ENCODE peak calls at places on chromosomes 3 and 15, in eight cellular contexts. One of them, this sample, is unnamed.

GRCh38 chr15:80072285-80072684 is 12.8 kb downstream of the ZFAND6 start:
- DNase-seq in Peyer's patch: no peak
- DNase-seq in lower leg skin: no peak
- DNase-seq in A549: peak
- DNase-seq in breast epithelium: no peak
- DNase-seq in heart left ventricle: no peak
- DNase-seq in thyroid gland: no peak
- DNase-seq in prostate gland: peak
- DNase-seq in this sample: no peak

GRCh38 chr3:51997935-51998596 is 2.4 kb upstream of the RPL29 start:
- DNase-seq in thyroid gland: no peak
- DNase-seq in heart left ventricle: no peak
- DNase-seq in prostate gland: no peak
- DNase-seq in breast epithelium: no peak
- DNase-seq in Peyer's patch: no peak
- DNase-seq in lower leg skin: no peak
- DNase-seq in A549: no peak
- DNase-seq in this sample: no peak

GRCh38 chr15:92429378-92430066 is 35.8 kb downstream of the ST8SIA2 start:
- DNase-seq in breast epithelium: no peak
- DNase-seq in lower leg skin: no peak
- DNase-seq in Peyer's patch: no peak
- DNase-seq in heart left ventricle: no peak
- DNase-seq in thyroid gland: no peak
- DNase-seq in A549: peak
- DNase-seq in prostate gland: no peak
- DNase-seq in this sample: peak

GRCh38 chr3:39788484-39788883 is 20.9 kb upstream of the MYRIP start:
- DNase-seq in lower leg skin: no peak
- DNase-seq in A549: no peak
- DNase-seq in heart left ventricle: no peak
- DNase-seq in breast epithelium: no peak
- DNase-seq in prostate gland: no peak
- DNase-seq in Peyer's patch: no peak
- DNase-seq in thyroid gland: no peak
- DNase-seq in this sample: no peak

GRCh38 chr15:25762015-25762662 is 101.0 kb downstream of the ATP10A start:
- DNase-seq in lower leg skin: no peak
- DNase-seq in A549: no peak
- DNase-seq in Peyer's patch: no peak
- DNase-seq in prostate gland: no peak
- DNase-seq in breast epithelium: no peak
- DNase-seq in heart left ventricle: no peak
- DNase-seq in thyroid gland: no peak
- DNase-seq in this sample: peak

GRCh38 chr3:146605106-146605505 is at the start of gene PLSCR5:
- DNase-seq in heart left ventricle: no peak
- DNase-seq in prostate gland: peak
- DNase-seq in A549: no peak
- DNase-seq in thyroid gland: no peak
- DNase-seq in Peyer's patch: no peak
- DNase-seq in lower leg skin: no peak
- DNase-seq in breast epithelium: no peak
- DNase-seq in this sample: no peak

GRCh38 chr3:57864853-57865252 is 108.7 kb downstream of the SLMAP start:
- DNase-seq in breast epithelium: no peak
- DNase-seq in thyroid gland: no peak
- DNase-seq in A549: peak
- DNase-seq in lower leg skin: no peak
- DNase-seq in Peyer's patch: no peak
- DNase-seq in heart left ventricle: no peak
- DNase-seq in prostate gland: no peak
- DNase-seq in this sample: no peak

GRCh38 chr3:192514754-192515660 is 212.3 kb downstream of the FGF12 start:
- DNase-seq in heart left ventricle: peak
- DNase-seq in Peyer's patch: peak
- DNase-seq in A549: peak
- DNase-seq in thyroid gland: peak
- DNase-seq in prostate gland: no peak
- DNase-seq in breast epithelium: no peak
- DNase-seq in lower leg skin: peak
- DNase-seq in this sample: no peak

GRCh38 chr3:140258222-140258724 is 323.3 kb downstream of the CLSTN2 start:
- DNase-seq in A549: no peak
- DNase-seq in lower leg skin: no peak
- DNase-seq in prostate gland: no peak
- DNase-seq in breast epithelium: no peak
- DNase-seq in heart left ventricle: no peak
- DNase-seq in thyroid gland: no peak
- DNase-seq in Peyer's patch: no peak
- DNase-seq in this sample: no peak

GRCh38 chr3:197541756-197542539 is 13.8 kb downstream of the BDH1 start:
- DNase-seq in lower leg skin: peak
- DNase-seq in heart left ventricle: peak
- DNase-seq in Peyer's patch: no peak
- DNase-seq in A549: no peak
- DNase-seq in prostate gland: no peak
- DNase-seq in thyroid gland: peak
- DNase-seq in breast epithelium: no peak
- DNase-seq in this sample: peak

GRCh38 chr15:77421370-77421700 is 647 bp downstream of the HMG20A start:
- DNase-seq in prostate gland: no peak
- DNase-seq in lower leg skin: no peak
- DNase-seq in heart left ventricle: no peak
- DNase-seq in A549: peak
- DNase-seq in Peyer's patch: no peak
- DNase-seq in breast epithelium: no peak
- DNase-seq in thyroid gland: peak
- DNase-seq in this sample: no peak

GRCh38 chr15:65211157-65211982 is at the start of gene CILP:
- DNase-seq in prostate gland: no peak
- DNase-seq in breast epithelium: no peak
- DNase-seq in A549: no peak
- DNase-seq in heart left ventricle: peak
- DNase-seq in lower leg skin: no peak
- DNase-seq in Peyer's patch: no peak
- DNase-seq in thyroid gland: peak
- DNase-seq in this sample: no peak

GRCh38 chr3:149278911-149279310 is 54.5 kb downstream of the TM4SF18 start:
- DNase-seq in A549: no peak
- DNase-seq in thyroid gland: no peak
- DNase-seq in lower leg skin: no peak
- DNase-seq in Peyer's patch: no peak
- DNase-seq in prostate gland: no peak
- DNase-seq in breast epithelium: no peak
- DNase-seq in heart left ventricle: no peak
- DNase-seq in this sample: no peak

GRCh38 chr3:125378762-125379161 is 3.6 kb upstream of the ZNF148 start:
- DNase-seq in Peyer's patch: no peak
- DNase-seq in A549: no peak
- DNase-seq in prostate gland: no peak
- DNase-seq in thyroid gland: no peak
- DNase-seq in breast epithelium: no peak
- DNase-seq in heart left ventricle: no peak
- DNase-seq in lower leg skin: no peak
- DNase-seq in this sample: no peak

GRCh38 chr3:138082085-138082991 is 33.1 kb downstream of the DZIP1L start:
- DNase-seq in prostate gland: peak
- DNase-seq in lower leg skin: no peak
- DNase-seq in thyroid gland: no peak
- DNase-seq in heart left ventricle: no peak
- DNase-seq in Peyer's patch: no peak
- DNase-seq in A549: no peak
- DNase-seq in breast epithelium: no peak
- DNase-seq in this sample: no peak

GRCh38 chr3:185199671-185200070 is 46.8 kb upstream of the C3orf70 start:
- DNase-seq in A549: no peak
- DNase-seq in prostate gland: no peak
- DNase-seq in breast epithelium: no peak
- DNase-seq in heart left ventricle: no peak
- DNase-seq in Peyer's patch: no peak
- DNase-seq in lower leg skin: no peak
- DNase-seq in thyroid gland: no peak
- DNase-seq in this sample: no peak
- TF ChIP-seq CTCF in A549: no peak
- TF ChIP-seq CTCF in prostate gland: no peak
- TF ChIP-seq CTCF in breast epithelium: no peak
- TF ChIP-seq CTCF in heart left ventricle: no peak
- TF ChIP-seq CTCF in Peyer's patch: no peak
- TF ChIP-seq CTCF in lower leg skin: no peak
- TF ChIP-seq CTCF in thyroid gland: no peak
- TF ChIP-seq CTCF in this sample: no peak

GRCh38 chr3:191499307-191500125 is 38.6 kb downstream of the PYDC2 start:
- DNase-seq in A549: no peak
- DNase-seq in lower leg skin: no peak
- DNase-seq in heart left ventricle: peak
- DNase-seq in breast epithelium: peak
- DNase-seq in prostate gland: peak
- DNase-seq in thyroid gland: peak
- DNase-seq in Peyer's patch: no peak
- DNase-seq in this sample: peak
- H3K4me3 ChIP-seq in A549: no peak
- H3K4me3 ChIP-seq in lower leg skin: no peak
- H3K4me3 ChIP-seq in heart left ventricle: peak
- H3K4me3 ChIP-seq in breast epithelium: peak
- H3K4me3 ChIP-seq in prostate gland: peak
- H3K4me3 ChIP-seq in thyroid gland: no peak
- H3K4me3 ChIP-seq in Peyer's patch: no peak
- H3K4me3 ChIP-seq in this sample: no peak

GRCh38 chr15:42210703-42211102 is 2.6 kb upstream of the VPS39 start:
- DNase-seq in heart left ventricle: no peak
- DNase-seq in breast epithelium: no peak
- DNase-seq in prostate gland: no peak
- DNase-seq in thyroid gland: peak
- DNase-seq in A549: no peak
- DNase-seq in lower leg skin: no peak
- DNase-seq in Peyer's patch: no peak
- DNase-seq in this sample: no peak

GRCh38 chr15:42202653-42203052 is 5.5 kb downstream of the VPS39 start:
- DNase-seq in A549: no peak
- DNase-seq in lower leg skin: no peak
- DNase-seq in prostate gland: no peak
- DNase-seq in thyroid gland: no peak
- DNase-seq in heart left ventricle: no peak
- DNase-seq in breast epithelium: no peak
- DNase-seq in Peyer's patch: no peak
- DNase-seq in this sample: no peak

GRCh38 chr15:42213481-42213880 is 5.4 kb upstream of the VPS39 start:
- DNase-seq in prostate gland: no peak
- DNase-seq in heart left ventricle: no peak
- DNase-seq in breast epithelium: no peak
- DNase-seq in A549: no peak
- DNase-seq in Peyer's patch: no peak
- DNase-seq in thyroid gland: no peak
- DNase-seq in lower leg skin: no peak
- DNase-seq in this sample: no peak

GRCh38 chr15:42203891-42204290 is 4.2 kb downstream of the VPS39 start:
- DNase-seq in A549: no peak
- DNase-seq in heart left ventricle: no peak
- DNase-seq in breast epithelium: no peak
- DNase-seq in lower leg skin: no peak
- DNase-seq in prostate gland: no peak
- DNase-seq in thyroid gland: no peak
- DNase-seq in Peyer's patch: no peak
- DNase-seq in this sample: no peak

DNA sequence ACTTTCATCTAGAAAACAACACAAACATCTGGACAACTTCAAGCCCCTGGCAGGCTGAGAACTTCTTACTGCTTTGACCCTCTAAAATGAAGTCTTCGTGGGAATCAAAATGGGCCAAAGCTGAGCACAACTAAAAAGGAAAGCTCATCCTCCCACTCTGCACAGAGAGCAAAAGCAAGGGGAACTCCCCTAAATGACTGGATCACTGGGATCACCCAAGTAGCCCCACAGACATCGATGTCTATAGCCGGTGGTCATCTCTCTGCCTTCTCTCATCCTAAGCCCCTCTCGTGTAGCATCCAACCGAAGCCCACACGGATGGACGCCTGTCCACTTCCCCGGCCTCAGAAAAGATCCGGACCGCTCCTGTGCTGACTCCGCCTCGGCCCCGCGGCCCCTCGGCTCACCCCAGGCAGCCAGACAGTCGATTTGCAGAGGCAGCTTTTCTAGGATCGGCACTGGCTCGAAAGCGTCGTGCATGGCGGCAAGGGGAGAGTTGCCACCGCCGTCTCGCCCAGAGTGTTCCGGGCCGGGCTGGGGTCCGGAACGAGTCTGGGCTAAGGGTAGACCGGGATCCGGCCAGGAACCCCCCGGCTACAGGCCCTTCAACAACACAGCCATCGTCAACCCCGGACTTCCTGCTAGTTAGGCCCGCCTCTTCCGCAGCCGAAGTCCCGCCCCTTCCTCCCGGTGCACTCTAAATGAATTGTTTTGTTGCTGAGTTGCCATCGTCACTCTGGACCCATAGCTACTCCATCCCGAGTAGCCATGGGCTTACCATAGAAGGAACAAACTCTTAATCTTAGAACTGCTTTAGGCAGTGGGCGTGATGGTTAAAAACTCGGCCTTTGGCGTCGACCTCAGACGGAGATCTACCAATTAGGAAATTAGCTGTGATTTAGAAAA is at the start of gene VPS39:
- DNase-seq in Peyer's patch: peak
- DNase-seq in heart left ventricle: peak
- DNase-seq in thyroid gland: peak
- DNase-seq in prostate gland: peak
- DNase-seq in breast epithelium: peak
- DNase-seq in A549: peak
- DNase-seq in lower leg skin: peak
- DNase-seq in this sample: peak
- TF ChIP-seq POLR2A in Peyer's patch: peak
- TF ChIP-seq POLR2A in heart left ventricle: peak
- TF ChIP-seq POLR2A in thyroid gland: peak
- TF ChIP-seq POLR2A in prostate gland: peak
- TF ChIP-seq POLR2A in breast epithelium: no peak
- TF ChIP-seq POLR2A in A549: peak
- TF ChIP-seq POLR2A in lower leg skin: no peak
- TF ChIP-seq POLR2A in this sample: no peak

DNA sequence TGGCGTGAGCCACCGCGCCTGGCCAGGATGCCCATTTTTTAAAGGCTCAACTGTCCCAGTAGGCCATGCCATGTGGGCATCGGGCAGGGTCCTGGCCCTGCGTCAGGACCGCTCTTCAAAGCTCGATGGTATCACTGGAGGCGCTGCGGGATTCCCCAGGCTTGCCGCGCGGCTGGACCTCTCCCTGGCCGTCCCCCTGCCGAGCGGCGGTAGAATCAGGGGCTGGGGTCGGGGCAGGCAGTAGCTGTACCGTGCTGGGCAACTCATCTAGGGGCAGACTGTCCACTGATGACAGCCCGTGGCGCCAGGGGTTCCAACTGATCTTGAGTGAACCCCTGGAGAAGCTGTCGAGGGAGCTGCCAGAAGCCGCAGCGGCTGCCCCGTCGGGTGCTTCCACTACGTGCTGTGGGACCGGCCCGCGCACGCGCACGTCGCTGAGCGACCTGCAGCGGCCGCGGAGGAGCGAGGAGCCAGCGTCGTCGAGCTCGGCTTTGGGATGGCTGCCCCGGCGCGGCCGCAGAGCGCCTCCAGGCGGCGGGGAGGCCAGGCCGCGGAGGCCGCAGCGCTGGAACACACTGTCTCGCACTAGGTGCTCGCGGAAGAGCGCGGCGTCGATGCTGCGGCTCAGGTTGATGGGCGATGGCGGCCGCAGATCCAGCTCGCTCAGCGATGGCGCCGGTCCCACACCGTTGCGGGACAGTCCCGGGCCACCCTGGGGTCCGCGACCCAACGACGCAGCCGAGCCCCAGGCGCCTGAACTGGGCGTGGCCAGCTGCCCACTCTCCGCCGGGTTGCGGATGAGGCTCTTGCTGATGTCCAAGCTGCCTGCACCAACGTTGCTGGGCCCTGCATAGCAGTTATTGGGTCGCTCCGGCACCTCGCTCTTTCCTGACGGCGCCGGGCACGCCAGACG is 5.8 kb downstream of the PRRT3 start:
- DNase-seq in A549: peak
- DNase-seq in thyroid gland: peak
- DNase-seq in Peyer's patch: peak
- DNase-seq in breast epithelium: peak
- DNase-seq in heart left ventricle: peak
- DNase-seq in lower leg skin: peak
- DNase-seq in prostate gland: peak
- DNase-seq in this sample: peak
- TF ChIP-seq CTCF in A549: peak
- TF ChIP-seq CTCF in thyroid gland: peak
- TF ChIP-seq CTCF in Peyer's patch: peak
- TF ChIP-seq CTCF in breast epithelium: peak
- TF ChIP-seq CTCF in heart left ventricle: peak
- TF ChIP-seq CTCF in lower leg skin: no peak
- TF ChIP-seq CTCF in prostate gland: peak
- TF ChIP-seq CTCF in this sample: peak